ENCODE peak calls at places on chromosomes 11 and 22, in ten cellular contexts. U is upper lobe of right lung; I is A549; Q is AG09309; R is CD4-positive, alpha-beta memory T cell; M is kidney; L is gastrocnemius medialis; Y is fibroblast of the aortic adventitia; F is CD8-positive, alpha-beta T cell; N is SK-N-SH. C is an unnamed sample.

GRCh38 chr22:19766235-19766505 is 5.6 kb downstream of the TBX1 start:
- DNase-seq in Y (no peak), N (peak), R (no peak), Q (no peak), F (no peak), M (no peak), L (no peak), U (no peak), I (no peak), C (no peak)

GRCh38 chr11:72406536-72407507 is 27.5 kb downstream of the CLPB start:
- DNase-seq in F (peak), N (no peak), I (no peak), U (no peak), R (no peak), L (no peak), M (no peak), Y (peak), Q (no peak), C (no peak)

GRCh38 chr11:60902625-60903024 is 3.8 kb downstream of the PRPF19 start:
- DNase-seq in F (no peak), Y (no peak), R (no peak), Q (no peak), M (no peak), N (no peak), I (no peak), L (no peak), U (no peak), C (no peak)

GRCh38 chr11:124415356-124415923 is 9.2 kb downstream of the OR8B4 start:
- DNase-seq in Q (peak), N (no peak), R (no peak), F (no peak), L (no peak), I (peak), U (no peak), M (no peak), Y (peak), C (peak)

GRCh38 chr11:1760351-1761109 is 3.2 kb downstream of the CTSD start:
- DNase-seq in I (no peak), F (no peak), Y (no peak), N (no peak), U (peak), Q (no peak), R (no peak), L (peak), M (peak), C (peak)

GRCh38 chr11:127052420-127052819 is 51.9 kb upstream of the KIRREL3 start:
- DNase-seq in Y (no peak), M (no peak), L (no peak), Q (no peak), N (no peak), R (no peak), F (no peak), U (no peak), I (no peak), C (no peak)

GRCh38 chr11:67345247-67345948 is 7.9 kb downstream of the POLD4 start:
- DNase-seq in M (no peak), Y (no peak), N (no peak), Q (no peak), I (no peak), U (no peak), F (no peak), R (no peak), L (no peak), C (no peak)

GRCh38 chr11:120521176-120521575 is 9.6 kb downstream of the GRIK4 start:
- DNase-seq in N (no peak), U (peak), Y (no peak), F (no peak), I (no peak), M (peak), R (no peak), Q (no peak), L (no peak), C (no peak)

GRCh38 chr11:59197990-59198389 is 14.7 kb downstream of the MPEG1 start:
- DNase-seq in R (no peak), L (peak), Q (peak), N (no peak), M (peak), I (no peak), U (peak), Y (peak), F (no peak), C (peak)

GRCh38 chr11:45917623-45918330 is at the start of gene PEX16:
- DNase-seq in Y (peak), R (peak), I (peak), F (peak), M (peak), N (peak), L (peak), U (peak), Q (peak), C (peak)

GRCh38 chr22:17190702-17191101 is 28.5 kb downstream of the ADA2 start:
- DNase-seq in N (no peak), Y (no peak), I (no peak), Q (no peak), M (no peak), L (no peak), R (no peak), U (no peak), F (no peak), C (no peak)

GRCh38 chr11:120511116-120511803 is at the start of gene GRIK4:
- DNase-seq in I (peak), Q (no peak), M (peak), F (peak), R (peak), N (peak), L (peak), U (peak), Y (peak), C (no peak)

GRCh38 chr22:50320671-50321325 is 6.0 kb downstream of the DENND6B start:
- DNase-seq in M (peak), Q (no peak), L (no peak), Y (no peak), R (no peak), I (no peak), F (no peak), N (peak), U (no peak), C (no peak)

GRCh38 chr11:6475936-6476335 is 2.2 kb upstream of the TRIM3 start:
- DNase-seq in I (no peak), M (no peak), F (no peak), Y (no peak), Q (no peak), R (no peak), U (no peak), N (no peak), L (no peak), C (no peak)

GRCh38 chr11:111561801-111562325 is 21.3 kb downstream of the LAYN start:
- DNase-seq in Y (peak), F (no peak), Q (no peak), L (no peak), U (no peak), R (no peak), I (no peak), N (no peak), M (no peak), C (peak)

GRCh38 chr22:17919276-17920144 is 104.9 kb downstream of the MICAL3 start:
- DNase-seq in M (no peak), U (no peak), L (no peak), Y (no peak), F (no peak), R (no peak), I (no peak), N (peak), Q (no peak), C (no peak)

GRCh38 chr22:28978158-28978557 is 83.5 kb downstream of the C22orf31 start:
- DNase-seq in R (no peak), M (no peak), Q (no peak), L (peak), U (no peak), Y (peak), N (no peak), F (no peak), I (peak), C (no peak)

GRCh38 chr11:86741489-86742435 is 58.6 kb upstream of the PRSS23 start:
- DNase-seq in Q (no peak), I (peak), F (no peak), R (no peak), M (no peak), L (no peak), U (no peak), N (no peak), Y (peak), C (no peak)

GRCh38 chr22:20388200-20388599 is 5.8 kb upstream of the ZNF74 start:
- DNase-seq in U (no peak), Y (no peak), F (no peak), R (no peak), N (no peak), M (no peak), I (no peak), Q (no peak), L (no peak), C (no peak)

GRCh38 chr22:40008726-40009125 is 14.0 kb downstream of the FAM83F start:
- DNase-seq in I (no peak), L (no peak), U (no peak), F (no peak), Y (no peak), Q (no peak), M (peak), N (no peak), R (no peak), C (no peak)

GRCh38 chr11:118437736-118438125 is 1.4 kb downstream of the KMT2A start:
- DNase-seq in I (no peak), M (no peak), Y (no peak), Q (no peak), F (peak), U (no peak), R (peak), L (no peak), N (peak), C (no peak)

GRCh38 chr22:37817705-37818311 is 5.4 kb upstream of the GALR3 start:
- DNase-seq in N (peak), I (peak), R (peak), F (peak), U (peak), Q (no peak), L (peak), M (peak), Y (peak), C (no peak)

GRCh38 chr22:50267591-50268390 is 2.4 kb downstream of the MAPK11 start:
- DNase-seq in M (no peak), Y (peak), L (peak), N (peak), R (no peak), Q (no peak), F (no peak), U (peak), I (no peak), C (no peak)

GRCh38 chr22:19766506-19767426 is 6.2 kb downstream of the TBX1 start:
- DNase-seq in I (no peak), Q (no peak), L (peak), R (no peak), Y (no peak), N (peak), M (peak), F (peak), U (peak), C (no peak)

GRCh38 chr11:106827687-106828086 is 190.6 kb downstream of the GUCY1A2 start:
- DNase-seq in Y (no peak), Q (no peak), R (no peak), M (peak), I (no peak), F (no peak), L (no peak), N (no peak), U (peak), C (no peak)

GRCh38 chr11:87719311-87720073 is 455.8 kb downstream of the RAB38 start:
- DNase-seq in L (no peak), Y (peak), R (no peak), Q (no peak), U (no peak), F (no peak), M (no peak), I (no peak), N (no peak), C (peak)

GRCh38 chr11:131079036-131079435 is 162.8 kb upstream of the SNX19 start:
- DNase-seq in U (no peak), N (no peak), M (no peak), Q (peak), L (no peak), R (no peak), Y (no peak), F (no peak), I (no peak), C (no peak)

GRCh38 chr11:130629039-130629438 is 180.6 kb downstream of the ADAMTS15 start:
- DNase-seq in U (no peak), L (no peak), Y (no peak), Q (no peak), N (no peak), R (no peak), M (no peak), I (no peak), F (no peak), C (no peak)

GRCh38 chr22:25709758-25710157 is 32.2 kb upstream of the MYO18B start:
- DNase-seq in Y (no peak), N (no peak), R (no peak), F (no peak), M (no peak), I (no peak), Q (no peak), U (no peak), L (no peak), C (no peak)

GRCh38 chr11:108135845-108136599 is 14.7 kb downstream of the ACAT1 start:
- DNase-seq in Q (no peak), Y (peak), L (no peak), N (no peak), I (no peak), U (no peak), F (no peak), R (no peak), M (no peak), C (no peak)

GRCh38 chr22:46710842-46711241 is 27.2 kb downstream of the CERK start:
- DNase-seq in R (no peak), M (no peak), Q (no peak), L (no peak), F (no peak), I (no peak), Y (no peak), N (no peak), U (no peak), C (no peak)

GRCh38 chr11:83036701-83037100 is 35.0 kb downstream of the RAB30 start:
- DNase-seq in M (no peak), R (no peak), I (no peak), Y (no peak), U (no peak), N (no peak), F (no peak), Q (no peak), L (no peak), C (no peak)

GRCh38 chr11:13760115-13760514 is 91.6 kb downstream of the FAR1 start:
- DNase-seq in R (no peak), L (no peak), M (no peak), N (no peak), U (no peak), Q (no peak), I (no peak), Y (no peak), F (no peak), C (no peak)

GRCh38 chr11:132632641-132633124 is 899.6 kb downstream of the OPCML start:
- DNase-seq in Y (peak), R (no peak), F (no peak), I (no peak), N (peak), Q (peak), L (no peak), U (no peak), M (no peak), C (peak)

GRCh38 chr11:64934765-64935633 is 694 bp downstream of the GPHA2 start:
- DNase-seq in N (no peak), Y (no peak), M (no peak), I (no peak), L (no peak), F (no peak), Q (no peak), R (no peak), U (peak), C (no peak)

GRCh38 chr11:128503231-128503991 is 83.9 kb downstream of the ETS1 start:
- DNase-seq in F (no peak), I (no peak), L (no peak), N (no peak), M (no peak), Q (peak), U (no peak), R (peak), Y (peak), C (no peak)

GRCh38 chr22:50146440-50147228 is 23.9 kb upstream of the PANX2 start:
- DNase-seq in U (peak), Y (peak), M (peak), I (peak), N (peak), F (no peak), R (no peak), Q (peak), L (peak), C (no peak)

GRCh38 chr11:16612234-16612571 is 126.2 kb upstream of the C11orf58 start:
- DNase-seq in Q (no peak), U (no peak), N (no peak), M (no peak), L (no peak), F (no peak), Y (no peak), R (no peak), I (no peak), C (no peak)

DNA sequence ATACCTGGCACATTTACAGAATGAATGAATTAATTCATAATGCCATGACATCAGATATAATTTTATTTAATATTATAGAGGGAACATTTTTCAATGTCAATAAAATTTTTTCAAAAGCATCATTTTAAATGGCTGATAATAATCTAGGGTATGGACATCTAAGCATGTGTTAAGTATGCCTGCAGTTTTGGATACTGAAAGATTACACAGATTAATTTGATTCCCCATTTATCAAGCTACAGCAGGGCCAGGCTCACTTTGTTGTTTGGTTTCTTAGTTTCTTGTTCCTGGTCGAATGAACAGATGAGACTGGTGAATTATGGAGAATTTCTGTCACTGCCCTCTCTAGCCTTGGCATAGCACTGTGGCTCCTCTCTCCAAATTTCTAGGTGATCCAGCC is 72.4 kb upstream of the E2F8 start:
- DNase-seq in Y (no peak), R (no peak), M (no peak), U (no peak), L (no peak), N (peak), F (no peak), I (no peak), Q (no peak), C (no peak)
- H3K4me3 ChIP-seq in Y (no peak), R (no peak), M (no peak), U (no peak), L (no peak), N (no peak), F (no peak), I (no peak), Q (no peak), C (no peak)

GRCh38 chr11:3155691-3156258 is 9.3 kb downstream of the OSBPL5 start:
- DNase-seq in I (no peak), R (no peak), M (peak), Q (no peak), F (no peak), Y (peak), L (no peak), U (peak), N (peak), C (no peak)
- H3K4me3 ChIP-seq in I (no peak), R (no peak), M (no peak), Q (no peak), F (no peak), Y (peak), L (no peak), U (no peak), N (no peak), C (no peak)

GRCh38 chr11:78418584-78419211 is 1.1 kb upstream of the GAB2 start:
- DNase-seq in N (no peak), I (no peak), M (no peak), L (no peak), Y (no peak), F (no peak), R (no peak), U (no peak), Q (no peak), C (no peak)

GRCh38 chr11:78420796-78421209 is 3.2 kb upstream of the GAB2 start:
- DNase-seq in Y (peak), L (no peak), M (peak), N (peak), R (no peak), I (no peak), F (no peak), U (peak), Q (no peak), C (peak)

GRCh38 chr11:78420255-78420764 is 2.7 kb upstream of the GAB2 start:
- DNase-seq in R (peak), I (peak), F (peak), M (peak), U (peak), Y (peak), Q (peak), L (peak), N (peak), C (peak)

GRCh38 chr11:78417888-78418583 is 416 bp upstream of the GAB2 start:
- DNase-seq in R (peak), L (peak), Y (peak), M (peak), F (peak), N (peak), I (peak), Q (no peak), U (peak), C (no peak)

DNA sequence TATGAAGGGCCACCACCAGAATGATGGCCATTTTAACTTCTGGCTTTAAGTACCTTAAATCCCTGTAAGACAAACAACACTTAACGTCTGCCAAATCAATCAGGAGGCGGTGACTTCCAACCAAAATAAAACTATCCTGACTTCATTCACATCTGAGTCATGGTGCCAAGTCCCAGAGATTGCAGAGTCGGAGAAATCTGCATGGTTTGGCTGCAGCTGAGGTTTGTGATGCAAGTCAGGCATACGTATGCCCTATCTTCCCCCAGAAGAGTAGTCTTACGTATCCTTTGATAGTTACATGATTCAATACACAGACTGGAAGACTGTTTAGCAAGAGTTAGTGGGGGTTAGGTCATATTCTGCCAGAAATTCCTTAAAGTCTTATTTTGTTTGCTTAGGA is 1.7 kb upstream of the GAB2 start:
- DNase-seq in Y (peak), F (no peak), M (no peak), N (no peak), U (no peak), R (no peak), Q (peak), L (peak), I (peak), C (peak)
- H3K4me3 ChIP-seq in Y (peak), F (no peak), M (no peak), N (peak), U (peak), R (no peak), Q (no peak), L (no peak), I (no peak), C (no peak)

GRCh38 chr11:40842750-40843339 is 616.6 kb downstream of the LRRC4C start:
- DNase-seq in Y (no peak), N (no peak), Q (no peak), I (no peak), R (no peak), F (no peak), L (no peak), U (no peak), M (no peak), C (no peak)
- H3K4me3 ChIP-seq in Y (no peak), N (no peak), Q (no peak), I (no peak), R (no peak), F (no peak), L (no peak), U (no peak), M (no peak), C (no peak)

GRCh38 chr11:35930466-35930865 is 13.4 kb upstream of the LDLRAD3 start:
- DNase-seq in U (no peak), Q (no peak), F (no peak), R (no peak), I (no peak), Y (no peak), N (no peak), L (no peak), M (no peak), C (no peak)

GRCh38 chr11:35928688-35929087 is 15.2 kb upstream of the LDLRAD3 start:
- DNase-seq in R (no peak), F (no peak), I (no peak), M (no peak), N (no peak), L (no peak), Y (no peak), U (no peak), Q (no peak), C (no peak)

GRCh38 chr11:35927067-35927466 is 16.8 kb upstream of the LDLRAD3 start:
- DNase-seq in M (no peak), U (no peak), Y (no peak), R (no peak), N (peak), L (no peak), I (no peak), F (no peak), Q (no peak), C (no peak)

GRCh38 chr11:35923452-35923851 is 20.4 kb upstream of the LDLRAD3 start:
- DNase-seq in U (no peak), F (no peak), Y (no peak), M (no peak), N (no peak), Q (no peak), I (no peak), L (no peak), R (no peak), C (no peak)

GRCh38 chr11:35927730-35928129 is 16.1 kb upstream of the LDLRAD3 start:
- DNase-seq in N (no peak), L (peak), Y (peak), M (peak), U (peak), I (peak), F (no peak), Q (peak), R (no peak), C (peak)
- H3K4me3 ChIP-seq in N (no peak), L (peak), Y (no peak), M (no peak), U (no peak), I (no peak), F (no peak), Q (peak), R (no peak), C (peak)

GRCh38 chr11:40328890-40329617 is 1130.4 kb downstream of the LRRC4C start:
- DNase-seq in Y (peak), N (peak), U (no peak), Q (peak), F (no peak), I (peak), R (no peak), M (peak), L (no peak), C (peak)
- H3K4me3 ChIP-seq in Y (no peak), N (no peak), U (no peak), Q (no peak), F (no peak), I (peak), R (no peak), M (peak), L (no peak), C (no peak)